ENCODE peak calls at places on chromosome 4, in eight cellular contexts. S, M, T, D, B, W, I and N are unnamed samples.

GRCh38 chr4:111464251-111465045 is 680.8 kb upstream of the FAM241A start:
- DNase-seq in I (no peak), D (no peak), S (peak; percentile 33), M (no peak), B (no peak), W (no peak), T (no peak), N (no peak)

GRCh38 chr4:10698172-10698571 is 13.6 kb upstream of the CLNK start:
- DNase-seq in B (no peak), T (no peak), S (no peak), D (no peak), M (no peak), W (no peak), I (no peak), N (no peak)

GRCh38 chr4:6404611-6405416 is 67.6 kb downstream of the PPP2R2C start:
- DNase-seq in D (no peak), I (peak; percentile 27), S (no peak), T (no peak), M (peak; percentile 61), B (no peak), W (no peak), N (no peak)

GRCh38 chr4:110064295-110064694 is 134.1 kb downstream of the ELOVL6 start:
- DNase-seq in M (no peak), S (no peak), D (no peak), B (no peak), T (no peak), W (no peak), I (no peak), N (no peak)

GRCh38 chr4:55633903-55634302 is 2.2 kb downstream of the NMU start:
- DNase-seq in B (no peak), M (no peak), T (no peak), S (no peak), W (no peak), D (no peak), I (peak; percentile 76), N (no peak)

GRCh38 chr4:173835863-173836262 is 305.8 kb upstream of the HAND2 start:
- DNase-seq in I (no peak), M (peak; percentile 44), B (no peak), W (no peak), D (no peak), T (peak; percentile 1), S (peak; percentile 56), N (no peak)

GRCh38 chr4:77777135-77777777 is 41.9 kb downstream of the CNOT6L start:
- DNase-seq in I (no peak), M (peak; percentile 7), B (no peak), D (no peak), T (no peak), W (no peak), S (peak; percentile 11), N (no peak)

GRCh38 chr4:48337726-48338125 is 3.6 kb upstream of the SLAIN2 start:
- DNase-seq in W (no peak), D (no peak), B (no peak), S (no peak), M (no peak), I (no peak), T (no peak), N (no peak)

GRCh38 chr4:144564358-144564757 is 81.6 kb upstream of the HHIP start:
- DNase-seq in T (no peak), W (no peak), D (no peak), B (no peak), I (no peak), M (no peak), S (no peak), N (no peak)

GRCh38 chr4:159606835-159607234 is 504.0 kb downstream of the RAPGEF2 start:
- DNase-seq in S (no peak), B (no peak), T (no peak), W (no peak), I (no peak), M (no peak), D (no peak), N (no peak)

GRCh38 chr4:8046925-8047541 is 107.4 kb upstream of the AFAP1 start:
- DNase-seq in T (no peak), B (no peak), I (no peak), D (no peak), W (no peak), M (no peak), S (no peak), N (no peak)

GRCh38 chr4:6418193-6418755 is 54.1 kb downstream of the PPP2R2C start:
- DNase-seq in I (no peak), B (no peak), D (no peak), S (no peak), T (no peak), W (no peak), M (no peak), N (no peak)

GRCh38 chr4:20421586-20421985 is 169.9 kb downstream of the SLIT2 start:
- DNase-seq in S (peak; percentile 31), D (no peak), B (no peak), T (no peak), M (no peak), I (no peak), W (no peak), N (no peak)

GRCh38 chr4:137471895-137472294 is 60.4 kb downstream of the PCDH18 start:
- DNase-seq in B (no peak), D (no peak), M (no peak), S (peak; percentile 51), I (no peak), W (no peak), T (no peak), N (no peak)